ENCODE peak calls at places on chromosome 22, in four cellular contexts. Z is K562, R is A549, W is endothelial cell of umbilical vein. O is an unnamed sample.

GRCh38 chr22:32847067-32847491 is 45.6 kb downstream of the TIMP3 start:
- DNase-seq in Z (no peak), R (no peak), W (no peak), O (no peak)

GRCh38 chr22:27881404-27881803 is 37.7 kb downstream of the PITPNB start:
- DNase-seq in Z (no peak), R (no peak), W (peak), O (no peak)

GRCh38 chr22:28180804-28181203 is 261.7 kb upstream of the PITPNB start:
- DNase-seq in Z (no peak), R (no peak), W (no peak), O (no peak)

GRCh38 chr22:36846271-36846670 is 14.5 kb upstream of the NCF4 start:
- DNase-seq in Z (no peak), R (no peak), W (no peak), O (no peak)

GRCh38 chr22:24695958-24696511 is 78.5 kb downstream of the PIWIL3 start:
- DNase-seq in Z (peak), R (no peak), W (no peak), O (peak)

GRCh38 chr22:32801436-32802290 is at the start of gene TIMP3:
- DNase-seq in Z (peak), R (no peak), W (no peak), O (peak)

GRCh38 chr22:41822289-41823057 is 10.4 kb upstream of the SREBF2 start:
- DNase-seq in Z (peak), R (peak), W (peak), O (peak)

GRCh38 chr22:40401532-40401931 is 31.1 kb downstream of the SGSM3 start:
- DNase-seq in Z (no peak), R (no peak), W (no peak), O (peak)

GRCh38 chr22:19174106-19175025 is 4.2 kb downstream of the SLC25A1 start:
- DNase-seq in Z (no peak), R (no peak), W (no peak), O (peak)

GRCh38 chr22:17120281-17120680 is 879 bp downstream of the TMEM121B start:
- DNase-seq in Z (peak), R (no peak), W (peak), O (peak)

GRCh38 chr22:37187552-37187890 is 526 bp downstream of the C1QTNF6 start:
- DNase-seq in Z (no peak), R (no peak), W (peak), O (no peak)

GRCh38 chr22:28442264-28442950 is 237.2 kb downstream of the TTC28 start:
- DNase-seq in Z (peak), R (no peak), W (peak), O (peak)

GRCh38 chr22:22352376-22352999 is 107.9 kb downstream of the VPREB1 start:
- DNase-seq in Z (no peak), R (no peak), W (no peak), O (no peak)

GRCh38 chr22:37353839-37354238 is 71.5 kb downstream of the CYTH4 start:
- DNase-seq in Z (no peak), R (no peak), W (no peak), O (no peak)

GRCh38 chr22:48320671-48321515 is 1506.8 kb downstream of the BRD1 start:
- DNase-seq in Z (no peak), R (no peak), W (no peak), O (no peak)

GRCh38 chr22:37708580-37709444 is 12.0 kb downstream of the TRIOBP start:
- DNase-seq in Z (no peak), R (no peak), W (no peak), O (no peak)

GRCh38 chr22:37898441-37899181 is 7.5 kb upstream of the MICALL1 start:
- DNase-seq in Z (peak), R (no peak), W (no peak), O (no peak)

GRCh38 chr22:26321469-26321913 is 107.6 kb upstream of the ASPHD2 start:
- DNase-seq in Z (peak), R (no peak), W (no peak), O (no peak)

GRCh38 chr22:24826710-24827285 is 20.8 kb downstream of the SGSM1 start:
- DNase-seq in Z (no peak), R (no peak), W (no peak), O (no peak)

GRCh38 chr22:21632237-21632895 is at the start of gene CCDC116:
- DNase-seq in Z (peak), R (no peak), W (no peak), O (peak)

GRCh38 chr22:28009272-28009827 is 90.3 kb upstream of the PITPNB start:
- DNase-seq in Z (peak), R (peak), W (peak), O (peak)

GRCh38 chr22:42300286-42301071 is 30.0 kb upstream of the TCF20 start:
- DNase-seq in Z (peak), R (no peak), W (no peak), O (peak)

GRCh38 chr22:33707581-33707980 is 212.7 kb downstream of the LARGE1 start:
- DNase-seq in Z (no peak), R (no peak), W (no peak), O (no peak)

GRCh38 chr22:31637938-31638618 is 23.9 kb downstream of the PISD start:
- DNase-seq in Z (no peak), R (no peak), W (peak), O (peak)

GRCh38 chr22:50621491-50621880 is 6.5 kb downstream of the ARSA start:
- DNase-seq in Z (no peak), R (no peak), W (no peak), O (peak)

GRCh38 chr22:37259540-37260029 is 15.5 kb upstream of the RAC2 start:
- DNase-seq in Z (peak), R (peak), W (peak), O (no peak)

GRCh38 chr22:36795633-36796032 is 19.7 kb upstream of the IFT27 start:
- DNase-seq in Z (no peak), R (no peak), W (no peak), O (no peak)

GRCh38 chr22:17562906-17563870 is at the start of gene SLC25A18:
- DNase-seq in Z (peak), R (no peak), W (no peak), O (peak)

DNA sequence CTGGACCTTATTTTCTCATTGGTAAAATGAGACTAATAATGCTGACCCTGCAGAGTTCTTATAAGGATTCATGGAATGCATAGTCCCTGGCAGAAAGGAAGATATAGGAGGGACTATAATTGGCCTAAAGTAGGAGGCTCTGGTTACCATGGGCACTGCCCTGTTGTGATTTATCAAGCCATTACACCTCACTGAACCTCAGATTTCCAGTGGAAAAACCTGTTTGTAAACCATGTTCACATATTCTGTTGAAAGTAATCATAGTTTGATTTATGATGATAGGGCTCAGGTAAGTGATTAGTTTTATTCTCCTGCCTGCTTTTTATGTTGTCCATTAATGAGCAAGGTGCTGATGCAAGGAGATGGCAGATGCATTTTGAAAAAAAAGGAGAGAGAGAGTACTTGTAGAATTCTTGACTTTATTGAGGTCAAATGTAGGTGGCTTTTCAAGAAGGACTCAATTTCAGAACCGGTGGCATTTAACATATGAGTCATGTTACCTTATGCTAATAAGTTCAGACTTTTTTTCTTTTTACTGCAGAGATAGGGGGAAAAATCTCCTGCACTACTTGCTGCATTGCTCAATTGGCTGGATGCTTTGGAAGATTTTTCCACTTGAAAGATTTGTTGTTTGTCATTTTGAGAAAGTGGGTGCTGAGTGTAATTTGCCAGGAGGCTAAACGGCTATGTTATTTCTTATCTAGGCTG is 14.6 kb downstream of the NF2 start:
- DNase-seq in Z (no peak), R (no peak), W (no peak), O (no peak)
- TF ChIP-seq MAX in Z (no peak), R (no peak), W (no peak), O (no peak)

DNA sequence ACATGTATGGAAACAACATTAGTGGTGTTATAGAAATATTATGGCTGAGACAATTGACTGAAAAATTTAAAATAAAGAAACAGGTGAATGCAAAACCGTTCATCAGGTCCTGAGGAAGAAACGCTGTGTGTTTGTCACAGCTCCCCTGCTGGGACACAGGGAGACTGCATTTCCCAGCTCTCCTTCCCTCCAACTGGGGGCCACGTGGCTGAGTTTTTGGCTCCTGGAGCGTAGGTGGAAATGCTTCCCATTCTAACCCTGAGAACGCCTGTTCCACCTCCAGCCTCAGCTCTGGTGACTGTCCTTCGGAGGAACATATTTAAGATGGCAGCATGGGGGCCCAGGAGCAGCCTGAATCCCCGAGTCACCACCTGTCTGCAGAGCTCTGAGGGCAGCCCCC is 398.6 kb downstream of the BRD1 start:
- DNase-seq in Z (no peak), R (no peak), W (no peak), O (no peak)
- TF ChIP-seq CTCF in Z (peak), R (no peak), W (no peak), O (peak)

GRCh38 chr22:35205956-35206355 is 51.3 kb upstream of the HMGXB4 start:
- DNase-seq in Z (no peak), R (no peak), W (no peak), O (no peak)
- TF ChIP-seq MYC in Z (no peak), R (no peak), W (no peak), O (no peak)

DNA sequence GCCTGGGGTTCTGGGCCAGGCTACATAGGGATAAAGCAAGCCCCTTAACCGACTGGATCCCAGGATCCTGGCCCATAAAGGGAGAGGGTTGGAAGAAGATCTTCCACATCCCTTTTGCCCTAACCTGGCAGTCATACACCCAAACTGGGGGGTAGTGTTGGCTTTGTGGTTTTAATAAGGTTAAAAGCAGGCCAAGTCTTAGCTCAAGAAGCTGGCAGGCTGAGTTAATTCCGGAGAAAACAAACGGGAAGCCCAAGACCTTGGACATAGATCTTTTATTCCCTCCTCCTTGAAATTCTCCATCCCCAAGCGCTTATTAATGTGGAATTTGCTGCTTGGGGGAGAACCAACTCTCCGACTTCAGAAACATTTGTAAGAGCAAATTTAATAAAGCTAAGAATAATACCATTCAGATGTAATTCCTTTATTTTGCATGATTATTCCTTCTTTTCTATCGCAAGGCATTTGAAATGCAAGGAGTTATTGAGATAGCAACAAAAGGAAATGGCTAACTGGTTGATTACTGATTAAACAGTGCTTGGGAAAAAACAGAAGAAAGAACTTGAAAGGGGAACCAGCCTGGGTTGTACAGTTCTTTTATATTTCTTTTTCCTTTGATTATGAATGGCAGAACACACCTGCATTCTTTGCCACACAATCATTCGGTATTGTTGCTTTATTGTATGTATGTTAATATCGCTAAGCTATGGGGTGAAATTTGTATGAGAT is 6.2 kb upstream of the ARHGAP8 start:
- DNase-seq in Z (no peak), R (no peak), W (no peak), O (no peak)
- TF ChIP-seq MAX in Z (no peak), R (no peak), W (no peak), O (no peak)

GRCh38 chr22:46612904-46613605 is 7.1 kb upstream of the GRAMD4 start:
- DNase-seq in Z (no peak), R (no peak), W (peak), O (no peak)

GRCh38 chr22:46611189-46611588 is 9.0 kb upstream of the GRAMD4 start:
- DNase-seq in Z (no peak), R (no peak), W (no peak), O (no peak)

GRCh38 chr22:46614070-46614931 is 5.9 kb upstream of the GRAMD4 start:
- DNase-seq in Z (no peak), R (no peak), W (no peak), O (no peak)

GRCh38 chr22:46613606-46613997 is 6.6 kb upstream of the GRAMD4 start:
- DNase-seq in Z (no peak), R (no peak), W (peak), O (peak)

GRCh38 chr22:46612341-46612903 is 7.8 kb upstream of the GRAMD4 start:
- DNase-seq in Z (no peak), R (no peak), W (no peak), O (no peak)
- TF ChIP-seq CTCF in Z (no peak), R (no peak), W (no peak), O (no peak)

GRCh38 chr22:23549198-23549595 is 30.9 kb downstream of the IGLL1 start:
- DNase-seq in Z (no peak), R (no peak), W (no peak), O (no peak)
- TF ChIP-seq MYC in Z (no peak), R (no peak), W (no peak), O (no peak)

DNA sequence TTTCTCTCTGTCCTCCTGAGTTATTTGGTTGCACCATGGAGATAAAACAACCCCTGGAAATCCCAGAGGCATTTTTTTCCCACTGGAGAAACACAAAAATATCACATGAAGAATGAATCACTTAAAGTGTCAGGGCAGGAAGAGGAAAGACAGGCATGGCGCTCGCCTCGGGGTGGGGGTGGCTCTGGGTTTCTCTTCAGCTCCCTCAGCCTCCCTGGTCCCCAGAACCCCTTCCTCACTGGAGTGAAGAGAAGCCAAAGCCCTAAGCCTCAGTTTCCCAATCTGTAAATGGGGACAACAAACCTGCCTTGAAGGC is 938 bp downstream of the SHISAL1 start:
- DNase-seq in Z (no peak), R (no peak), W (peak), O (no peak)
- TF ChIP-seq MAX in Z (no peak), R (no peak), W (no peak), O (no peak)

DNA sequence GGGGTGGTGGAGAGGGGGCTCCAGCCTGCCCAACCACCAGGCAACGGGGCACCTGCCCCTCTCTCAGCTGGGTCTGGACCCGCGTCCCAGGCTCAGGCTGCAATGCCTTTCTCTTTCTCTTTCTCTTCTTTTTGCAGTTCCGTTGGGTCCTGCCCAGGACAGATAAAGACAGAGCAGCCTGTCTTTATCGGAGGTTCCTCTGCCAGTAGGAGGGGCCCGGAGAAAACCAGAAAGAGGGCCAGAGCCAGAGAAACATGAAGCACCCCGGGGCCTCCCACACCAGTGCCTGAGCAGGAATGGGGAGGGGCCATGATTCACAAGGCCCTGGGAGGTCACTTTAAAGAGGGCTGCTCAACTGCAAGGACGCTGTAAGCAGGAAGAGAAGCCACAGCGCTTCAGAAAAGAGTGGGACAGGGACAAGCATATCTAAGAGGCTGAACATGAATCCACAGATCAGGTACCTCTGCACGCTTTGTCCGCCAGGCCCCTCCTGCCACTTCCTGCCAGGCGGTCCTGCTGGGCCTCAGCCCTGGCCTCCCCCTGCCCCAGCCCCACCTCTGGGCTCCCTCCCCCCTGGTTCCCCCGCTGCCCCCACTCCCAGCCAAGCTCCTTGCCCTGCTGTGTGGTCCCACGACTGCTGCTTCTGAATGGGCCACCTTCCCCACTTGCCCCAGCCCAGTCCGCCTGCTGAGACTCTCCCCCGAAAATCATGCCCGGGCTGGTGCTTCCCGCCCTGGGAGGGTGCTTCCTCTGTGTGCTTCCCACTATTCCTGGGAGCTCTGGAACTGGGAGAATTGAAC is at the start of gene APOBEC3C:
- DNase-seq in Z (peak), R (peak), W (peak), O (peak)
- TF ChIP-seq CTCF in Z (peak), R (no peak), W (no peak), O (no peak)